ENCODE peak calls at places on chromosomes 2 and 18, in six cellular contexts. B is neuronal stem cell, P is mesendoderm, U is H9, G is H1, H is mesenchymal stem cell. I is an unnamed sample.

GRCh38 chr2:144650886-144651285 is 131.0 kb upstream of the ZEB2 start:
- DNase-seq in H (no peak), G (no peak), B (no peak), P (no peak), U (no peak), I (no peak)

GRCh38 chr2:199458017-199458805 is 472 bp upstream of the SATB2 start:
- DNase-seq in B (peak; percentile 41), H (no peak), G (peak; percentile 76), U (peak; percentile 64), P (peak; percentile 75), I (no peak)

GRCh38 chr2:217291259-217291658 is 431.4 kb upstream of the TNP1 start:
- DNase-seq in U (no peak), H (no peak), P (no peak), B (no peak), G (no peak), I (no peak)

GRCh38 chr2:11701831-11702301 is 31.9 kb upstream of the NTSR2 start:
- DNase-seq in G (no peak), B (no peak), U (no peak), H (peak; percentile 25), P (no peak), I (peak; percentile 66)

GRCh38 chr2:153935511-153935910 is 63.8 kb downstream of the GALNT13 start:
- DNase-seq in U (no peak), G (no peak), B (no peak), H (no peak), P (no peak), I (no peak)

GRCh38 chr2:199147216-199147615 is 310.5 kb downstream of the SATB2 start:
- DNase-seq in G (no peak), P (no peak), B (no peak), U (no peak), H (no peak), I (no peak)

GRCh38 chr2:179428659-179429058 is 164.0 kb upstream of the SESTD1 start:
- DNase-seq in P (peak; percentile 39), G (no peak), U (no peak), H (no peak), B (no peak), I (no peak)

GRCh38 chr18:77164762-77165485 is 32.3 kb upstream of the MBP start:
- DNase-seq in H (no peak), B (no peak), P (no peak), U (no peak), G (no peak), I (no peak)

GRCh38 chr2:146821836-146822316 is 1023.0 kb upstream of the ACVR2A start:
- DNase-seq in B (no peak), P (no peak), H (peak; percentile 62), G (no peak), U (no peak), I (peak; percentile 32)

GRCh38 chr2:158006961-158007664 is 94.6 kb upstream of the UPP2 start:
- DNase-seq in B (no peak), U (peak; percentile 49), H (no peak), P (peak; percentile 71), G (no peak), I (no peak)
- H2BK15ac ChIP-seq in B (no peak overlapping the region), U (no peak overlapping the region), H (no peak overlapping the region), P (no peak overlapping the region), G (no peak overlapping the region), I (no peak overlapping the region)

DNA sequence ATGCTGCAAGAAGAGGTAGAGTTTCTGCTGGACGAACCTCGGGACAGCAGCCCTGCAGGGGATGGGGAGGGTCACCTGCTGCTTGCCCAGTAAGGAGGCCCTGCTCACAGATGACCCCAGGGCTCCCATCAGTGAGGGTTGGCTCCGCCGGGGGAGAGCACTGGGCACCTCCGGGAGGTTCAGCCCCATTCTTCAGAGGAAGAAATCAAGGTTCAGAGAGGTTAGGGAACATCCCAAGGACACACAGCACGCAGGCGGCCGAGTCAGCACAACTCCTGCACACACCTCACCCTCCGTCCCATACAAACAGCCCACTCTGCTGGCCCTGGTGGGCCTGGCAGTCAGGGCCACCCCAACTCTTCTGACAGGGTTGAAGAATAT is 11.7 kb upstream of the CCDC74B start:
- DNase-seq in P (no peak), H (no peak), B (no peak), U (no peak), G (no peak), I (no peak)
- H2BK15ac ChIP-seq in P (no peak overlapping the region), H (no peak overlapping the region), B (no peak overlapping the region), U (no peak overlapping the region), G (no peak overlapping the region), I (no peak overlapping the region)

GRCh38 chr18:12474876-12475275 is 67.1 kb downstream of the PRELID3A start:
- DNase-seq in P (no peak), H (peak; percentile 13), G (no peak), B (no peak), U (no peak), I (peak; percentile 26)
- H2BK15ac ChIP-seq in P (no peak overlapping the region), H (no peak overlapping the region), G (no peak overlapping the region), B (no peak overlapping the region), U (no peak overlapping the region), I (no peak overlapping the region)

GRCh38 chr2:37764108-37764507 is 92.7 kb upstream of the CDC42EP3 start:
- DNase-seq in G (no peak), U (no peak), H (no peak), B (no peak), P (no peak), I (no peak)
- H2BK15ac ChIP-seq in G (no peak overlapping the region), U (no peak overlapping the region), H (no peak overlapping the region), B (no peak overlapping the region), P (no peak overlapping the region), I (peak overlapping the region; percentile 100)

GRCh38 chr2:138931284-138932256 is 151.4 kb upstream of the NXPH2 start:
- DNase-seq in B (no peak), G (no peak), H (no peak), P (peak; percentile 18), U (no peak), I (no peak)

DNA sequence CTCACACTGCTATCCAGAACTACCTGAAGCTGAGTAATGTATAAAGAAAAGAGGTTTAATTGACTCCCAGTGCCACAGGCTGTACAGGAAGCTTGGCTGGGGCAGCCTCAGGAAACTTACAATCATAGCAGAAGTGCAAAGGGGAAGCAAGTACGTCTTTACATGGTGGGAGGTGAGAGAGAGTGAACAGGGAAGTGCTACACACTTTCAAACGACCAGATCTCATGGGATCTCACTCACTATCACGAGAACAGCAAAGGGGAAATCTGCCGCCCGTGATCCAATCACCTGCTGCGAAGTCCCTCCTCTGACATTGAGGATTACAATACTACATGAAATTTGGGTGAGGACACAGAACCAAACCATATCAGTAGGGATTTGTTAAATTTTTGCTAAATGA is 150.4 kb upstream of the NXPH2 start:
- DNase-seq in U (no peak), G (no peak), P (no peak), B (no peak), H (no peak), I (no peak)
- H2BK15ac ChIP-seq in U (no peak overlapping the region), G (no peak overlapping the region), P (no peak overlapping the region), B (no peak overlapping the region), H (no peak overlapping the region), I (no peak overlapping the region)

DNA sequence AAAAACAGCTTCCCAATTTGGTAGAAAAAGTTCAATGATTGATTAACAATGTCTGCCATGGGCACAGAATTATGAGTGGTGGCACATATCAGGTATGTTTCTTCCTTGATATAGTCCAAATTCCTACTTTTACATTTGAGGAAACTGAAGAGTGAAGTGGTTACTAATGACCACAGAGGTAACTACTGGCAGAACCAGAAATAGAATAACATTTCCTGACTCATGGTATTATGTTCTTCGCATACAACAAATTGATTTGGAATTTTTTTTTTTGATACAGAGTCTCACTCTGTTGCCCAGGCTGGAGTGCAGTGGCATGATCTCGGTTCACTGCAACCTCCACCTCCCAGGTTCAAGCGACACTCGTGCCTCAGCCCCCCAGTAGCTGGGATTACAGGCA is 6.0 kb upstream of the NFE2L2 start:
- DNase-seq in B (no peak), P (no peak), G (no peak), U (no peak), H (no peak), I (no peak)
- H2BK15ac ChIP-seq in B (no peak overlapping the region), P (no peak overlapping the region), G (no peak overlapping the region), U (no peak overlapping the region), H (no peak overlapping the region), I (no peak overlapping the region)

DNA sequence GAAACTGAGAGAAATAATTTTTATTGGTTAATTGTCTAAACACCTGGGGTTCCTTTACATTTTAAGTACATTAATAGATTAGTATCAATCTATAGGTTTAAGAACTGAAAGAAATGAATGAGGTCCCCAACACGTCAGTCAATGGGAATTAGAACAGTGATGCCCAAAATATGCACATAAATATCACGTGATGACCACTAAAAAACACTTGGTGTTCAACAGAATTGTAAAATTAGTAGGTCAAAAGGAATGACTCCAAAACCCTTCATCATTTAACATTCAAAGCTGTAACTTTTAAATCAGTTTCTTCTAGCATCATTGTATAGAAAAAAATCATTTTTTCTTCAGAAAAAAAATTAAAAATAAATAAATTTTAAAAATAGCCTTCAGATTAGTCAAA is 140.9 kb downstream of the SLC8A1 start:
- DNase-seq in U (no peak), B (no peak), G (no peak), H (no peak), P (no peak), I (no peak)
- H2BK15ac ChIP-seq in U (no peak overlapping the region), B (no peak overlapping the region), G (no peak overlapping the region), H (no peak overlapping the region), P (no peak overlapping the region), I (no peak overlapping the region)

DNA sequence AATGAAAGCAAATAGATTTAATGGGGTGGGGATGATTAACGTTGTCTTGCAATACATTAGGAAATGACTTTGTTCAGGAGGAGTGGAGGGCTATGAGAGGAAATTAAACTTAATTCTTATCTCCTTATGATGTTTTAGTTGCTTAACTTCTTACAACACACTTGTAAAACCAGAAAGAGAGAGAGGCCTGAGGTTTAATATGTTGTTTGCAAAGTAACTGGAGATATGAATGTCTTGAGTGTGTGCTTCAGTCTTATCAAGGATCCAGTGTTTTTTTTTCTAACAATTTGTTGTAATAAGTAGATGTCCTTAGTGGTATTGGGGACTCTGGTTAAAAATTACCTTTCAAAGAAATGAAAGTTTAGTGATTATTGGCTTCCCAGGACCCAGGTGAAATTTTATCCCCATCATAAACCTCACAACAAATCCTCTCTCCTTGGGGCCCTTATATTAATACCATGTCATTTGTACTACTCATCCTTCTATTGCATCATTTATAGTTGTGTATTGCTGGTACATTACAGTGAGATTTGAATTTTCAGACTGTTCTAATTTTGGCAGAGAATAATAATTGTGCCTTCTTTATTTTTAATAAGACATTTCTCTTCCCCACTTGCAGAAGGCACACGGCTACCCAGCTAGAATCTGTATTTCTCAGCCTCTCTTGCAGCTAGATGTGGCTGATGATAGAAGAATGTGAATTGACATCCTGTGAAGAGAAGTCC is 91.8 kb upstream of the CXCR4 start:
- DNase-seq in U (no peak), H (no peak), G (no peak), P (no peak), B (no peak), I (no peak)
- H2BK15ac ChIP-seq in U (no peak overlapping the region), H (no peak overlapping the region), G (no peak overlapping the region), P (no peak overlapping the region), B (no peak overlapping the region), I (no peak overlapping the region)

DNA sequence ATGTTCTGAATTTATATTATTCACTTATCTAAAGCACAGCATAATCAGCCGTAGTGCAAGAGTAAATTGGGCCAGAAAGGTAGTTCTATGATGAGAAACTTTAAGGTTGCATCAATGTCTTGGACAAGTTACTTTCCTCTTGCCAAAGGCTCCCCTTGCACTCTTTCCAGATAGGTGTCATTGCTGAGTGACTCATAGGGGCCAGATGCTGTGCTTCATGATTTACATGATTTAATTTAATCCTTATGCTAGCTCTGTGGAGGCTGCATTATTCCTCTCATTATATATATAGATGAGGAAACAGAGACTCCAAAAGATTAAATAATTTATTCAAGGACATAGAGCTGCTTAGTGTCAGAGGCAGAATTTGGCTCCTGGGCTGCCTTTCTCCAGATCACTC is 5.0 kb downstream of the CFAP221 start:
- DNase-seq in G (no peak), U (no peak), P (no peak), B (no peak), H (no peak), I (peak; percentile 8)
- H2BK15ac ChIP-seq in G (no peak overlapping the region), U (no peak overlapping the region), P (no peak overlapping the region), B (no peak overlapping the region), H (no peak overlapping the region), I (no peak overlapping the region)